ENCODE peak calls at places on chromosomes 3 and 15, in four cellular contexts. F, E, V and G are unnamed samples.

GRCh38 chr3:168933614-168934013 is 729.9 kb downstream of the MECOM start:
- DNase-seq in F (no peak), V (no peak), E (no peak), G (no peak)

GRCh38 chr3:36540898-36541518 is 160.7 kb downstream of the STAC start:
- DNase-seq in V (no peak), E (peak), F (peak), G (no peak)

GRCh38 chr15:34795267-34796081 is at the start of gene ACTC1:
- DNase-seq in F (no peak), E (peak), V (no peak), G (no peak)

GRCh38 chr3:178538065-178538464 is 1.8 kb downstream of the KCNMB2 start:
- DNase-seq in F (no peak), E (no peak), V (no peak), G (no peak)

GRCh38 chr15:41001524-41001923 is 48.3 kb downstream of the CHAC1 start:
- DNase-seq in V (no peak), F (no peak), E (no peak), G (no peak)

GRCh38 chr3:58022490-58022889 is 14.3 kb downstream of the FLNB start:
- DNase-seq in F (no peak), E (no peak), V (no peak), G (no peak)

GRCh38 chr3:20258371-20258770 is 72.4 kb upstream of the SGO1 start:
- DNase-seq in F (no peak), V (no peak), E (no peak), G (no peak)

GRCh38 chr15:59447367-59447766 is 9.4 kb downstream of the FAM81A start:
- DNase-seq in V (no peak), F (no peak), E (no peak), G (no peak)

GRCh38 chr3:51375136-51375535 is 10.0 kb upstream of the MANF start:
- DNase-seq in E (no peak), F (no peak), V (no peak), G (no peak)

GRCh38 chr3:132417695-132418520 is 606 bp downstream of the DNAJC13 start:
- DNase-seq in F (peak), V (peak), E (peak), G (no peak)

GRCh38 chr15:94300612-94301011 is 69.3 kb downstream of the MCTP2 start:
- DNase-seq in V (no peak), F (no peak), E (no peak), G (no peak)

GRCh38 chr3:115851571-115851970 is 228.3 kb downstream of the GAP43 start:
- DNase-seq in F (no peak), E (no peak), V (no peak), G (no peak)

GRCh38 chr3:105616374-105616915 is 249.7 kb downstream of the ALCAM start:
- DNase-seq in E (no peak), F (no peak), V (no peak), G (no peak)

GRCh38 chr15:69607101-69607500 is 154.5 kb downstream of the RPLP1 start:
- DNase-seq in E (no peak), V (no peak), F (no peak), G (no peak)

GRCh38 chr3:144343777-144344176 is 372.2 kb downstream of the DIPK2A start:
- DNase-seq in V (no peak), F (no peak), E (no peak), G (no peak)

GRCh38 chr15:66698318-66698961 is 3.6 kb upstream of the SMAD6 start:
- DNase-seq in F (no peak), V (peak), E (peak), G (peak)

GRCh38 chr3:194773216-194773615 is 87.5 kb downstream of the FAM43A start:
- DNase-seq in V (no peak), F (no peak), E (peak), G (no peak)

GRCh38 chr15:40511472-40512133 is 40.8 kb downstream of the CHST14 start:
- DNase-seq in V (no peak), E (peak), F (no peak), G (no peak)

GRCh38 chr3:66538390-66538789 is 37.6 kb upstream of the LRIG1 start:
- DNase-seq in V (no peak), E (no peak), F (no peak), G (no peak)

GRCh38 chr15:60228096-60228495 is 169.7 kb downstream of the ANXA2 start:
- DNase-seq in F (no peak), E (no peak), V (no peak), G (no peak)

GRCh38 chr15:89401636-89402252 is 67.1 kb upstream of the POLG start:
- DNase-seq in E (peak), F (no peak), V (no peak), G (no peak)

GRCh38 chr3:107928084-107928445 is 162.8 kb downstream of the CD47 start:
- DNase-seq in F (no peak), E (peak), V (peak), G (no peak)

GRCh38 chr15:74050127-74050526 is 32.2 kb downstream of the GOLGA6A start:
- DNase-seq in V (no peak), F (no peak), E (no peak), G (no peak)

GRCh38 chr15:77819841-77820728 is 187.4 kb upstream of the LINGO1 start:
- DNase-seq in F (no peak), V (peak), E (peak), G (no peak)

GRCh38 chr15:61935493-61935892 is 124.8 kb downstream of the VPS13C start:
- DNase-seq in F (no peak), E (no peak), V (no peak), G (no peak)

GRCh38 chr3:132180337-132180791 is 136.8 kb upstream of the ACP3 start:
- DNase-seq in V (peak), F (peak), E (peak), G (peak)